ENCODE peak calls at places on chromosome 11, in eight cellular contexts. One of them, this sample, is unnamed.

GRCh38 chr11:19772480-19772879 is 59.8 kb downstream of the NAV2 start:
- DNase-seq in spleen: no peak
- DNase-seq in IMR-90: no peak
- DNase-seq in tibial nerve: no peak
- DNase-seq in adrenal gland: no peak
- DNase-seq in uterus: no peak
- DNase-seq in testis: no peak
- DNase-seq in A549: no peak
- DNase-seq in this sample: no peak

GRCh38 chr11:109320595-109320994 is 101.4 kb upstream of the C11orf87 start:
- DNase-seq in tibial nerve: no peak
- DNase-seq in A549: peak; percentile 2
- DNase-seq in adrenal gland: no peak
- DNase-seq in testis: no peak
- DNase-seq in spleen: no peak
- DNase-seq in uterus: no peak
- DNase-seq in IMR-90: peak; percentile 34
- DNase-seq in this sample: no peak

GRCh38 chr11:83132191-83132590 is 24.7 kb upstream of the PCF11 start:
- DNase-seq in uterus: no peak
- DNase-seq in spleen: no peak
- DNase-seq in IMR-90: no peak
- DNase-seq in testis: no peak
- DNase-seq in A549: no peak
- DNase-seq in adrenal gland: no peak
- DNase-seq in tibial nerve: no peak
- DNase-seq in this sample: no peak

GRCh38 chr11:44427432-44427831 is 117.5 kb upstream of the ALX4 start:
- DNase-seq in uterus: no peak
- DNase-seq in tibial nerve: no peak
- DNase-seq in spleen: no peak
- DNase-seq in testis: peak; percentile 21
- DNase-seq in A549: peak; percentile 8
- DNase-seq in adrenal gland: no peak
- DNase-seq in IMR-90: no peak
- DNase-seq in this sample: peak; percentile 21

GRCh38 chr11:1478011-1478410 is 8.6 kb downstream of the MOB2 start:
- DNase-seq in IMR-90: no peak
- DNase-seq in uterus: no peak
- DNase-seq in testis: no peak
- DNase-seq in spleen: peak; percentile 34
- DNase-seq in A549: no peak
- DNase-seq in adrenal gland: no peak
- DNase-seq in tibial nerve: no peak
- DNase-seq in this sample: no peak

GRCh38 chr11:61267437-61267841 is 26.5 kb downstream of the PGA5 start:
- DNase-seq in tibial nerve: no peak
- DNase-seq in adrenal gland: peak; percentile 86
- DNase-seq in A549: no peak
- DNase-seq in spleen: no peak
- DNase-seq in testis: peak; percentile 73
- DNase-seq in IMR-90: no peak
- DNase-seq in uterus: no peak
- DNase-seq in this sample: peak; percentile 66

GRCh38 chr11:63569570-63569969 is 6.4 kb upstream of the PLAAT2 start:
- DNase-seq in uterus: no peak
- DNase-seq in spleen: no peak
- DNase-seq in adrenal gland: no peak
- DNase-seq in testis: no peak
- DNase-seq in IMR-90: no peak
- DNase-seq in tibial nerve: no peak
- DNase-seq in A549: no peak
- DNase-seq in this sample: no peak

GRCh38 chr11:127345819-127346459 is 345.4 kb upstream of the KIRREL3 start:
- DNase-seq in uterus: no peak
- DNase-seq in adrenal gland: peak; percentile 34
- DNase-seq in tibial nerve: peak; percentile 45
- DNase-seq in A549: peak; percentile 24
- DNase-seq in testis: peak; percentile 58
- DNase-seq in IMR-90: peak; percentile 33
- DNase-seq in spleen: no peak
- DNase-seq in this sample: peak; percentile 1

GRCh38 chr11:75196426-75196825 is 44.1 kb upstream of the TPBGL start:
- DNase-seq in A549: peak; percentile 14
- DNase-seq in adrenal gland: no peak
- DNase-seq in spleen: no peak
- DNase-seq in testis: no peak
- DNase-seq in IMR-90: no peak
- DNase-seq in tibial nerve: no peak
- DNase-seq in uterus: no peak
- DNase-seq in this sample: no peak

GRCh38 chr11:111205622-111206385 is 39.7 kb upstream of the POU2AF2 start:
- DNase-seq in spleen: no peak
- DNase-seq in testis: no peak
- DNase-seq in A549: no peak
- DNase-seq in adrenal gland: no peak
- DNase-seq in tibial nerve: no peak
- DNase-seq in uterus: no peak
- DNase-seq in IMR-90: no peak
- DNase-seq in this sample: no peak

GRCh38 chr11:7246179-7246578 is 5.5 kb upstream of the SYT9 start:
- DNase-seq in IMR-90: no peak
- DNase-seq in A549: peak; percentile 22
- DNase-seq in adrenal gland: no peak
- DNase-seq in testis: no peak
- DNase-seq in tibial nerve: no peak
- DNase-seq in uterus: no peak
- DNase-seq in spleen: no peak
- DNase-seq in this sample: no peak

GRCh38 chr11:117814766-117815261 is 9.7 kb downstream of the FXYD2 start:
- DNase-seq in spleen: peak; percentile 95
- DNase-seq in adrenal gland: peak; percentile 81
- DNase-seq in A549: peak; percentile 69
- DNase-seq in IMR-90: no peak
- DNase-seq in tibial nerve: peak; percentile 57
- DNase-seq in testis: peak; percentile 79
- DNase-seq in uterus: peak; percentile 65
- DNase-seq in this sample: peak; percentile 6

GRCh38 chr11:44595964-44596381 is 30.5 kb downstream of the CD82 start:
- DNase-seq in uterus: no peak
- DNase-seq in A549: no peak
- DNase-seq in tibial nerve: peak; percentile 29
- DNase-seq in spleen: no peak
- DNase-seq in testis: peak; percentile 51
- DNase-seq in IMR-90: no peak
- DNase-seq in adrenal gland: peak; percentile 37
- DNase-seq in this sample: no peak

GRCh38 chr11:102345923-102346322 is 1.1 kb upstream of the BIRC2 start:
- DNase-seq in adrenal gland: no peak
- DNase-seq in testis: no peak
- DNase-seq in IMR-90: peak; percentile 83
- DNase-seq in A549: peak; percentile 37
- DNase-seq in spleen: no peak
- DNase-seq in tibial nerve: no peak
- DNase-seq in uterus: no peak
- DNase-seq in this sample: peak; percentile 37

GRCh38 chr11:36261094-36261493 is 28.1 kb downstream of the COMMD9 start:
- DNase-seq in spleen: no peak
- DNase-seq in IMR-90: no peak
- DNase-seq in A549: no peak
- DNase-seq in adrenal gland: no peak
- DNase-seq in tibial nerve: no peak
- DNase-seq in uterus: no peak
- DNase-seq in testis: no peak
- DNase-seq in this sample: no peak

GRCh38 chr11:64088159-64089026 is 52.7 kb downstream of the FLRT1 start:
- DNase-seq in spleen: no peak
- DNase-seq in adrenal gland: no peak
- DNase-seq in testis: no peak
- DNase-seq in IMR-90: no peak
- DNase-seq in tibial nerve: no peak
- DNase-seq in A549: peak; percentile 51
- DNase-seq in uterus: no peak
- DNase-seq in this sample: no peak

GRCh38 chr11:116472661-116473060 is 300.1 kb downstream of the BUD13 start:
- DNase-seq in tibial nerve: no peak
- DNase-seq in testis: no peak
- DNase-seq in IMR-90: no peak
- DNase-seq in A549: no peak
- DNase-seq in spleen: no peak
- DNase-seq in adrenal gland: no peak
- DNase-seq in uterus: peak; percentile 67
- DNase-seq in this sample: no peak

DNA sequence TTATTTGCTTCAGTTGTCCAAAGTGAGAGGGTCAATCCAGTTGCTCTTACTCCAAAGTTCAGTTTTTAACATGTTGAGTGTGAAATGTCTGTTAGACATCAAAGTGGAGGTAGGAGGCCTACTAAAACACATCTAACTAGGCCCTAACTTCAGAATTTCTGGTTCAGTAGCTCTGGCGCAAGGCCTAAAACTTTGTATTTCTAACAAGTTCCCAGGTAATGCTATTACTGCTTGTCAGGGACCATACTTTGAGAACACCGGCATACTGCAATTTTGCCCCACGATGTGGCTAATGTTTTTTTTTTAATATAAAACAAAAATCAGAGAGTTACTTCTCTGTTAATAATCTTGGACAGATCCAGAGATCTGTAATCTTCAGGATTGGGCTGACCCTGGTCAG is 72.4 kb upstream of the LRRC55 start:
- DNase-seq in spleen: no peak
- DNase-seq in tibial nerve: no peak
- DNase-seq in uterus: no peak
- DNase-seq in testis: no peak
- DNase-seq in IMR-90: no peak
- DNase-seq in A549: no peak
- DNase-seq in adrenal gland: no peak
- DNase-seq in this sample: no peak
- TF ChIP-seq POLR2A in spleen: no peak
- TF ChIP-seq POLR2A in tibial nerve: no peak
- TF ChIP-seq POLR2A in uterus: no peak
- TF ChIP-seq POLR2A in testis: no peak
- TF ChIP-seq POLR2A in IMR-90: no peak
- TF ChIP-seq POLR2A in A549: no peak
- TF ChIP-seq POLR2A in adrenal gland: no peak
- TF ChIP-seq POLR2A in this sample: no peak

DNA sequence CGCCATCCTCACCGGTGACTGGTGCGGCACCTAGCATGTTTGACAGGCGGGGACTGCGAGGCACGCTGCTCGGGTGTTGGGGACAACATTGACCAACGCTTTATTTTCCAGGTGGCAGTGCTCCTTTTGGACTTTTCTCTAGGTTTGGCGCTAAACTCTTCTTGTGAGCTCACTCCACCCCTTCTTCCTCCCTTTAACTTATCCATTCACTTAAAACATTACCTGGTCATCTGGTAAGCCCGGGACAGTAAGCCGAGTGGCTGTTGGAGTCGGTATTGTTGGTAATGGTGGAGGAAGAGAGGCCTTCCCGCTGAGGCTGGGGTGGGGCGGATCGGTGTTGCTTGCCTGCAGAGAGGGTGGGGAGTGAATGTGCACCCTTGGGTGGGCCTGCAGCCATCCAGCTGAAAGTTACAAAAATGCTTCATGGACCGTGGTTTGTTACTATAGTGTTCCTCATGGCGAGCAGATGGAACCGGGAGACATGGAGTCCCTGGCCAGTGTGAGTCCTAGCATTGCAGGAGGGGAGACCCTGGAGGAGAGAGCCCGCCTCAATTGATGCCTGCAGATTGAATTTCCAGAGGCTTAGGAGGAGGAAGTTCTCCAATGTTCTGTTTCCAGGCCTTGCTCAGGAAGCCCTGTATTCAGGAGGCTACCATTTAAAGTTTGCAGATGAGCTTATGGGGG is 1.1 kb downstream of the NEAT1 start:
- DNase-seq in uterus: peak; percentile 28
- DNase-seq in A549: peak; percentile 57
- DNase-seq in IMR-90: peak; percentile 32
- DNase-seq in testis: peak; percentile 16
- DNase-seq in spleen: peak; percentile 84
- DNase-seq in adrenal gland: peak; percentile 57
- DNase-seq in tibial nerve: peak; percentile 29
- DNase-seq in this sample: peak; percentile 71
- TF ChIP-seq POLR2A in uterus: no peak
- TF ChIP-seq POLR2A in A549: peak; percentile 39
- TF ChIP-seq POLR2A in IMR-90: no peak
- TF ChIP-seq POLR2A in testis: no peak
- TF ChIP-seq POLR2A in spleen: peak; percentile 5
- TF ChIP-seq POLR2A in adrenal gland: no peak
- TF ChIP-seq POLR2A in tibial nerve: no peak
- TF ChIP-seq POLR2A in this sample: peak; percentile 64

DNA sequence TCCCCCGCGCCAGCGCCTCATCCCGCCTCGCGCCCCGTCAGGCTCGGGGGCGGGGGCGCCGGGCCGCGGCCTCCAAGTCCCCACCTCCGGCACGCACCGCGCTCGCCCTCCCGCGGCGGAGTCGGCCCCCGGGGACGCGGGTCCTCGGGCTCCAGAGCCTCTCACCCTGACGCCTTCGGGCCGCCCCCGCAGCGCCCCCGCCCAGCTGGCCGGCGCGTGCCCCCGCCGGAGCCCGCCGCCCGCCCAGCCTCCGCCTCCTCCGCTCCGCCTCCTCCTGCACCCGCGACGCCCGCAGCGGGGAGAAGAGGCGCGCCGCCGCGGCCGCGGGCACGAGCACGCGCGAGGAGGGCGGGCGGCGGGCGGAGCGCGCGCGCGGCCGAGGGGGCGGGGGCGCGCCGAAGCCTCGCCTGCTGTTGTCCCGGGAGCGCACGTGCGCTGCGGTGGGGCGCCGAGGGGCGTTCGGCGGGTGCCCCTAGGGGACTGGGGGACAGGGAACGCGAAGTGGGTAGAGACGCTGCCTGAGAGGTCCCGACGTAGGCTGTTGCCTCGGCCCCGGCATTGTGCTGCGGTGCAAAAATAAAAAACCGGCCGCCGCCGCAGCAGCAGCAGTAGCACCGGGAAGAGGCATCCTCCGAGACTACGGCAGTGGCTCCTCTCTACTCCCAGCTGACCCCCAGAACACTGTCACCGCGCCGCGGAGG is 87.4 kb upstream of the ARHGAP32 start:
- DNase-seq in uterus: peak; percentile 71
- DNase-seq in spleen: peak; percentile 94
- DNase-seq in A549: peak; percentile 68
- DNase-seq in testis: peak; percentile 83
- DNase-seq in IMR-90: peak; percentile 67
- DNase-seq in tibial nerve: peak; percentile 51
- DNase-seq in adrenal gland: peak; percentile 77
- DNase-seq in this sample: peak; percentile 86
- TF ChIP-seq POLR2A in uterus: peak; percentile 66
- TF ChIP-seq POLR2A in spleen: no peak
- TF ChIP-seq POLR2A in A549: peak; percentile 80
- TF ChIP-seq POLR2A in testis: no peak
- TF ChIP-seq POLR2A in IMR-90: no peak
- TF ChIP-seq POLR2A in tibial nerve: no peak
- TF ChIP-seq POLR2A in adrenal gland: no peak
- TF ChIP-seq POLR2A in this sample: no peak

GRCh38 chr11:132883241-132883640 is 649.1 kb downstream of the OPCML start:
- DNase-seq in testis: no peak
- DNase-seq in A549: no peak
- DNase-seq in spleen: no peak
- DNase-seq in adrenal gland: no peak
- DNase-seq in tibial nerve: no peak
- DNase-seq in uterus: no peak
- DNase-seq in IMR-90: no peak
- DNase-seq in this sample: no peak

GRCh38 chr11:132886335-132886734 is 646.0 kb downstream of the OPCML start:
- DNase-seq in A549: no peak
- DNase-seq in adrenal gland: no peak
- DNase-seq in uterus: no peak
- DNase-seq in IMR-90: peak; percentile 94
- DNase-seq in spleen: no peak
- DNase-seq in testis: no peak
- DNase-seq in tibial nerve: no peak
- DNase-seq in this sample: no peak

GRCh38 chr11:132888226-132888625 is 644.1 kb downstream of the OPCML start:
- DNase-seq in tibial nerve: no peak
- DNase-seq in A549: no peak
- DNase-seq in spleen: no peak
- DNase-seq in adrenal gland: peak; percentile 14
- DNase-seq in IMR-90: peak; percentile 19
- DNase-seq in uterus: no peak
- DNase-seq in testis: no peak
- DNase-seq in this sample: no peak
- TF ChIP-seq POLR2A in tibial nerve: no peak
- TF ChIP-seq POLR2A in A549: no peak
- TF ChIP-seq POLR2A in spleen: no peak
- TF ChIP-seq POLR2A in adrenal gland: no peak
- TF ChIP-seq POLR2A in IMR-90: no peak
- TF ChIP-seq POLR2A in uterus: no peak
- TF ChIP-seq POLR2A in testis: no peak
- TF ChIP-seq POLR2A in this sample: no peak